ENCODE peak calls at places on chromosomes 6 and 20, in four cellular contexts. B is caudate nucleus, R is left ventricle myocardium superior, E is psoas muscle. A is an unnamed sample.

GRCh38 chr6:44179072-44179536 is 20.5 kb downstream of the CAPN11 start:
- DNase-seq in B (no peak), R (no peak), E (no peak), A (no peak)

GRCh38 chr6:30955367-30956042 is 14.7 kb downstream of the MUCL3 start:
- DNase-seq in B (no peak), R (peak; percentile 81), E (peak; percentile 86), A (peak; percentile 79)

GRCh38 chr6:134908906-134909516 is 40.9 kb downstream of the ALDH8A1 start:
- DNase-seq in B (no peak), R (peak; percentile 71), E (peak; percentile 90), A (no peak)

GRCh38 chr6:39296745-39297640 is 17.2 kb downstream of the KCNK17 start:
- DNase-seq in B (no peak), R (peak; percentile 72), E (peak; percentile 76), A (no peak)

GRCh38 chr20:824490-824889 is 9.0 kb upstream of the FAM110A start:
- DNase-seq in B (no peak), R (no peak), E (no peak), A (no peak)

GRCh38 chr6:155077784-155078183 is 82.7 kb downstream of the TIAM2 start:
- DNase-seq in B (no peak), R (no peak), E (no peak), A (no peak)

GRCh38 chr6:143958839-143959399 is 49.1 kb downstream of the PLAGL1 start:
- DNase-seq in B (no peak), R (no peak), E (no peak), A (peak; percentile 87)

GRCh38 chr6:167443098-167443680 is 118.3 kb downstream of the TTLL2 start:
- DNase-seq in B (no peak), R (no peak), E (no peak), A (no peak)

GRCh38 chr6:42197574-42198362 is 3.0 kb upstream of the GUCA1B start:
- DNase-seq in B (no peak), R (no peak), E (no peak), A (no peak)

GRCh38 chr6:91428953-91429560 is 842.2 kb upstream of the MAP3K7 start:
- DNase-seq in B (no peak), R (no peak), E (no peak), A (no peak)

GRCh38 chr6:113271437-113271836 is 585.7 kb upstream of the MARCKS start:
- DNase-seq in B (no peak), R (no peak), E (no peak), A (no peak)

GRCh38 chr6:152746172-152746553 is 4.4 kb upstream of the VIP start:
- DNase-seq in B (no peak), R (no peak), E (no peak), A (no peak)

GRCh38 chr6:98942263-98942803 is 5.4 kb downstream of the FBXL4 start:
- DNase-seq in B (no peak), R (no peak), E (no peak), A (no peak)

GRCh38 chr6:114534813-114535212 is 192.0 kb upstream of the HS3ST5 start:
- DNase-seq in B (no peak), R (no peak), E (no peak), A (no peak)

GRCh38 chr6:89895273-89895874 is 1.1 kb downstream of the GJA10 start:
- DNase-seq in B (no peak), R (no peak), E (no peak), A (peak; percentile 81)

GRCh38 chr20:272718-273117 is 15.2 kb downstream of the DEFB132 start:
- DNase-seq in B (no peak), R (no peak), E (no peak), A (no peak)

GRCh38 chr6:24376875-24377274 is 19.0 kb upstream of the DCDC2 start:
- DNase-seq in B (no peak), R (no peak), E (no peak), A (no peak)

GRCh38 chr20:37336369-37337207 is 9.4 kb upstream of the SRC start:
- DNase-seq in B (no peak), R (peak; percentile 71), E (peak; percentile 74), A (peak; percentile 74)

GRCh38 chr6:32796848-32797776 is 19.7 kb downstream of the HLA-DOB start:
- DNase-seq in B (peak; percentile 31), R (peak; percentile 85), E (peak; percentile 81), A (peak; percentile 80)

GRCh38 chr6:25959890-25960531 is 2.6 kb upstream of the TRIM38 start:
- DNase-seq in B (no peak), R (no peak), E (no peak), A (no peak)

GRCh38 chr6:41602864-41603608 is 35.2 kb upstream of the MDFI start:
- DNase-seq in B (peak; percentile 51), R (peak; percentile 78), E (peak; percentile 84), A (peak; percentile 86)

GRCh38 chr20:40173877-40174276 is 515.2 kb downstream of the MAFB start:
- DNase-seq in B (no peak), R (no peak), E (no peak), A (no peak)

GRCh38 chr6:39911513-39912125 is 22.6 kb downstream of the MOCS1 start:
- DNase-seq in B (no peak), R (no peak), E (no peak), A (no peak)

GRCh38 chr6:100472674-100473073 is 8.0 kb upstream of the SIM1 start:
- DNase-seq in B (no peak), R (no peak), E (no peak), A (no peak)

GRCh38 chr6:31794866-31795615 is 511 bp downstream of the VARS1 start:
- DNase-seq in B (no peak), R (peak; percentile 33), E (no peak), A (no peak)

GRCh38 chr6:157632821-157633220 is 190.2 kb upstream of the SNX9 start:
- DNase-seq in B (no peak), R (no peak), E (no peak), A (no peak)

GRCh38 chr20:58064411-58065010 is 163.9 kb downstream of the ANKRD60 start:
- DNase-seq in B (no peak), R (no peak), E (no peak), A (peak; percentile 15)

GRCh38 chr6:91482498-91482897 is 895.6 kb upstream of the MAP3K7 start:
- DNase-seq in B (no peak), R (no peak), E (no peak), A (no peak)

GRCh38 chr6:21780144-21780543 is 186.6 kb downstream of the SOX4 start:
- DNase-seq in B (no peak), R (no peak), E (no peak), A (no peak)

GRCh38 chr6:142838821-142839685 is 105.9 kb downstream of the HIVEP2 start:
- DNase-seq in B (no peak), R (no peak), E (no peak), A (no peak)

GRCh38 chr20:15287331-15287730 is 949.9 kb upstream of the FLRT3 start:
- DNase-seq in B (no peak), R (no peak), E (no peak), A (no peak)

GRCh38 chr20:53676519-53676822 is 82.8 kb upstream of the ZNF217 start:
- DNase-seq in B (no peak), R (no peak), E (no peak), A (no peak)

GRCh38 chr20:63732118-63733095 is 4.1 kb upstream of the LIME1 start:
- DNase-seq in B (no peak), R (no peak), E (no peak), A (no peak)

GRCh38 chr6:89941031-89941775 is 46.9 kb downstream of the GJA10 start:
- DNase-seq in B (no peak), R (peak; percentile 46), E (peak; percentile 67), A (no peak)

A was measured in ecto neural progenitor cell.